ENCODE peak calls at places on chromosomes 6 and 20, in ten cellular contexts. F is NT2/D1; Q is neural progenitor cell; K is ovary; T is PC-9; O is psoas muscle; I is aorta; P is heart left ventricle; E is naive thymus-derived CD4-positive, alpha-beta T cell; J is heart right ventricle. X is an unnamed sample. For H3K4me1 and H3K9me3, the result is how much of the 10 kb centered on the place peaks cover.

GRCh38 chr20:19961298-19961697 is 55.9 kb upstream of the NAA20 start:
- DNase-seq in E (no peak), O (no peak), P (no peak), T (no peak), K (no peak), Q (no peak), J (no peak), F (no peak), I (no peak), X (no peak)

GRCh38 chr6:170046786-170047626 is 243.9 kb downstream of the DLL1 start:
- DNase-seq in J (no peak), P (no peak), Q (no peak), F (no peak), K (peak), T (no peak), I (peak), E (no peak), O (peak), X (no peak)

GRCh38 chr6:132584698-132585097 is 4.8 kb downstream of the TAAR5 start:
- DNase-seq in J (no peak), E (no peak), O (no peak), T (no peak), I (no peak), K (no peak), P (no peak), Q (no peak), F (no peak), X (no peak)

GRCh38 chr6:139398658-139399057 is 24.2 kb upstream of the CITED2 start:
- DNase-seq in E (no peak), T (no peak), K (no peak), O (no peak), P (no peak), I (no peak), Q (no peak), F (no peak), J (no peak), X (no peak)

GRCh38 chr6:141261016-141261671 is 871.6 kb upstream of the GJE1 start:
- DNase-seq in E (no peak), I (peak), K (no peak), P (peak), O (no peak), T (no peak), Q (no peak), F (no peak), J (peak), X (no peak)

GRCh38 chr6:29887330-29887818 is 55.0 kb upstream of the HLA-A start:
- DNase-seq in O (peak), Q (peak), I (peak), K (peak), P (peak), F (no peak), J (peak), E (peak), T (no peak), X (peak)

GRCh38 chr6:133889557-133890301 is 816 bp downstream of the TCF21 start:
- DNase-seq in F (no peak), E (no peak), I (no peak), P (peak), J (no peak), Q (peak), O (no peak), T (no peak), K (peak), X (no peak)

GRCh38 chr6:209432-210103 is 82.7 kb upstream of the DUSP22 start:
- DNase-seq in P (no peak), O (no peak), I (no peak), T (no peak), E (no peak), Q (no peak), J (no peak), F (no peak), K (no peak), X (no peak)

GRCh38 chr20:35954907-35955251 is 577 bp upstream of the SCAND1 start:
- DNase-seq in T (peak), P (no peak), I (no peak), O (no peak), F (no peak), E (no peak), K (no peak), J (no peak), Q (no peak), X (no peak)

GRCh38 chr20:59667131-59667530 is 62.8 kb downstream of the PHACTR3 start:
- DNase-seq in Q (no peak), F (no peak), P (no peak), T (no peak), K (no peak), I (peak), O (no peak), J (no peak), E (no peak), X (no peak)

GRCh38 chr6:89794324-89794723 is 25.3 kb downstream of the MDN1 start:
- DNase-seq in I (no peak), T (no peak), Q (no peak), J (no peak), E (peak), O (no peak), P (no peak), K (no peak), F (no peak), X (no peak)

GRCh38 chr20:11168026-11168425 is 494.2 kb upstream of the JAG1 start:
- DNase-seq in P (no peak), J (no peak), E (no peak), Q (no peak), F (no peak), T (no peak), I (no peak), O (no peak), K (no peak), X (no peak)

GRCh38 chr6:101537917-101538316 is 144.4 kb downstream of the GRIK2 start:
- DNase-seq in Q (no peak), P (no peak), K (no peak), J (no peak), T (no peak), I (no peak), E (no peak), O (no peak), F (no peak), X (no peak)

GRCh38 chr6:120211955-120212792 is 862.6 kb upstream of the MAN1A1 start:
- DNase-seq in I (no peak), P (no peak), J (no peak), K (no peak), Q (no peak), E (no peak), F (no peak), O (no peak), T (peak), X (no peak)

GRCh38 chr6:32843321-32843978 is 397 bp downstream of the PSMB8 start:
- DNase-seq in T (no peak), E (no peak), J (no peak), O (peak), Q (no peak), F (no peak), P (no peak), I (no peak), K (peak), X (no peak)
- H3K4me1 ChIP-seq in T (under half), E (half or more), J (under half), O (under half), Q (under half), F (under half), P (under half), I (under half), K (under half), X (under half)

GRCh38 chr6:161216616-161217205 is 57.1 kb downstream of the AGPAT4 start:
- DNase-seq in T (no peak), K (no peak), E (no peak), I (no peak), O (no peak), P (no peak), J (no peak), F (no peak), Q (no peak), X (no peak)
- H3K9me3 ChIP-seq in T (under half), K (under half), E (under half), I (under half), O (under half), P (under half), J (under half), F (under half), Q (under half), X (under half)

GRCh38 chr6:16723833-16724232 is 37.4 kb downstream of the ATXN1 start:
- DNase-seq in F (peak), E (no peak), Q (no peak), J (no peak), P (no peak), K (no peak), I (no peak), O (no peak), T (peak), X (no peak)
- H3K4me1 ChIP-seq in F (under half), E (under half), Q (under half), J (under half), P (under half), K (under half), I (under half), O (half or more), T (under half), X (under half)

GRCh38 chr6:155611742-155612141 is 156.1 kb upstream of the NOX3 start:
- DNase-seq in F (no peak), Q (no peak), J (no peak), K (no peak), E (no peak), T (no peak), I (no peak), O (no peak), P (no peak), X (no peak)
- H3K9me3 ChIP-seq in F (half or more), Q (under half), J (under half), K (under half), E (under half), T (under half), I (under half), O (under half), P (half or more), X (under half)

GRCh38 chr20:537983-538382 is 5.6 kb downstream of the CSNK2A1 start:
- DNase-seq in T (no peak), P (no peak), K (no peak), J (no peak), Q (no peak), I (no peak), F (no peak), O (no peak), E (no peak), X (no peak)
- H3K4me1 ChIP-seq in T (under half), P (under half), K (under half), J (under half), Q (under half), I (under half), F (under half), O (half or more), E (under half), X (under half)

GRCh38 chr6:13669476-13669875 is 42.2 kb downstream of the RANBP9 start:
- DNase-seq in I (no peak), E (no peak), F (no peak), O (no peak), Q (no peak), T (no peak), P (no peak), K (no peak), J (no peak), X (no peak)
- H3K9me3 ChIP-seq in I (under half), E (under half), F (under half), O (under half), Q (under half), T (under half), P (under half), K (under half), J (under half), X (under half)

GRCh38 chr20:38143238-38143645 is 21.8 kb downstream of the TGM2 start:
- DNase-seq in T (peak), I (peak), Q (no peak), O (no peak), F (no peak), K (no peak), P (peak), J (no peak), E (no peak), X (peak)

GRCh38 chr20:38145094-38146075 is 19.7 kb downstream of the TGM2 start:
- DNase-seq in O (no peak), I (no peak), P (peak), E (no peak), J (no peak), Q (no peak), K (peak), T (peak), F (no peak), X (no peak)

GRCh38 chr20:38141889-38142494 is 23.1 kb downstream of the TGM2 start:
- DNase-seq in J (no peak), Q (no peak), T (no peak), P (no peak), I (peak), K (no peak), E (no peak), O (no peak), F (no peak), X (no peak)

GRCh38 chr20:38144608-38145093 is 20.4 kb downstream of the TGM2 start:
- DNase-seq in J (no peak), I (no peak), T (no peak), K (no peak), E (no peak), F (no peak), P (peak), Q (no peak), O (no peak), X (no peak)

DNA sequence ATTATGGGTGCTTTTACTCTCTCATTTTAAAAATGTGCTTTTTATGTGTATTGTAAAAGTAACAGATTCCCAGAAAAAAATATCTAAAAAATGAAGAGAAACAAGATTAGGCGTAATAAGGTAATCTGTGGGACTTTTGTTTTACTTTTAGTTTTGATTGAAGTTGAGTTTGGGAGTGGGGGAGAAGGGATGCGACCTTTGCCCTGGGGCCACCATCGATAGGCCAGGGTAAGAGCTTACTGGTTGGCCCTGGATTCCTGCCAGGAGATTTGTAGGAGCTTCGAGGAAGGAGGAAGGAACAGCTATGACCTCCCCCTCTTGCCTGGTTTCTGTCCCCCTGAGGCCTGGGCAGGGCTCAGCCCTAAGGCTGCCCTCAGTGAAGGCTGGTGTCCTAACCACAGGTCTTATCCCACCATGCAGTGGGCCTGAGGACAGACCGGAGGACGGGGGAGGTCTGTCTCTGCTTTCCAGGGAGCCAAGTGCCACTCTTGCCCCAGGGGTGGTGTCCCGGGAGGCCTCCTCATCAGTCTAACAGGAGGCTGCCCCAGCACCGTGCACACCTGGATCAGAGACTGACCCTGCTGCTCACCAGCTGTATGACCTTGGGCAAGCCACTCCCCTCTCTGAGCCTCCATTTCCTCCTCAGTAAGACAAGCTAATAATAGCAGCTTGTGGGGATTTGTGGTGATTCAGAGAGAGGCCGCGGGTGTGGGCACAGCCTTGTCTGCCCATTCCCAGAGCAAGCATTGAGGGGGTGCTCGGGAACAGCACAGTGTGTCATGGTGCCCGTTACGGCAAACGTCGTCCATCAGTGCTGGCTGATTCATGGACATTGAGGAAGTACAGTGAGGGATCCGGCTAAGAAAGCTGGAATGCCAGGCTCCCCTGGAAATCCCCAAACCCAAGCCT is 21.2 kb downstream of the TGM2 start:
- DNase-seq in K (no peak), P (peak), Q (no peak), J (peak), I (peak), T (peak), O (no peak), F (no peak), E (no peak), X (peak)
- H3K4me1 ChIP-seq in K (under half), P (under half), Q (under half), J (under half), I (under half), T (half or more), O (under half), F (under half), E (under half), X (under half)

GRCh38 chr6:86516087-86516486 is 421.2 kb upstream of the HTR1E start:
- DNase-seq in P (no peak), K (no peak), O (no peak), F (no peak), E (no peak), Q (no peak), I (no peak), T (no peak), J (no peak), X (no peak)
- H3K9me3 ChIP-seq in P (under half), K (under half), O (under half), F (under half), E (under half), Q (under half), I (under half), T (under half), J (under half), X (under half)